ENCODE peak calls at places on chromosomes 12 and 14, in four cellular contexts. E, J, W and K are unnamed samples.

GRCh38 chr12:120980800-120981368 is 2.5 kb downstream of the HNF1A start:
- DNase-seq in E (no peak), J (no peak), W (no peak), K (no peak)

GRCh38 chr12:81086342-81086741 is 8.5 kb downstream of the ACSS3 start:
- DNase-seq in E (no peak), J (no peak), W (peak), K (no peak)

GRCh38 chr12:119772431-119772830 is 104.5 kb downstream of the PRKAB1 start:
- DNase-seq in E (no peak), J (no peak), W (no peak), K (no peak)

GRCh38 chr14:75459099-75459741 is 31.4 kb downstream of the JDP2 start:
- DNase-seq in E (no peak), J (no peak), W (no peak), K (no peak)

GRCh38 chr14:91063119-91063518 is 2.7 kb upstream of the RPS6KA5 start:
- DNase-seq in E (no peak), J (peak), W (peak), K (no peak)

GRCh38 chr14:102581193-102581592 is 11.3 kb upstream of the RCOR1 start:
- DNase-seq in E (no peak), J (no peak), W (no peak), K (no peak)

GRCh38 chr12:2319747-2320146 is 267.0 kb downstream of the CACNA1C start:
- DNase-seq in E (no peak), J (no peak), W (no peak), K (no peak)

GRCh38 chr12:67442347-67442841 is 173.2 kb downstream of the CAND1 start:
- DNase-seq in E (no peak), J (no peak), W (no peak), K (peak)

GRCh38 chr12:75705749-75706719 is 194.6 kb upstream of the KRR1 start:
- DNase-seq in E (peak), J (no peak), W (no peak), K (peak)

GRCh38 chr12:104672096-104672445 is 215.3 kb downstream of the CHST11 start:
- DNase-seq in E (no peak), J (no peak), W (no peak), K (no peak)

GRCh38 chr12:57729321-57729844 is 9.2 kb downstream of the AGAP2 start:
- DNase-seq in E (no peak), J (no peak), W (no peak), K (no peak)

GRCh38 chr14:77302926-77303325 is 17.8 kb downstream of the POMT2 start:
- DNase-seq in E (peak), J (no peak), W (peak), K (no peak)

GRCh38 chr14:77296906-77297305 is 23.8 kb downstream of the POMT2 start:
- DNase-seq in E (no peak), J (no peak), W (no peak), K (no peak)

GRCh38 chr14:77299776-77300175 is 20.9 kb downstream of the POMT2 start:
- DNase-seq in E (no peak), J (no peak), W (no peak), K (no peak)

GRCh38 chr14:77303417-77304156 is 17.1 kb downstream of the POMT2 start:
- DNase-seq in E (peak), J (no peak), W (peak), K (no peak)

GRCh38 chr14:77301103-77301502 is 19.6 kb downstream of the POMT2 start:
- DNase-seq in E (peak), J (no peak), W (peak), K (peak)
- TF ChIP-seq FOXM1 in E (no peak), J (no peak), W (no peak), K (no peak)

GRCh38 chr14:85336817-85337216 is 193.1 kb upstream of the FLRT2 start:
- DNase-seq in E (no peak), J (no peak), W (no peak), K (no peak)

GRCh38 chr14:85336257-85336656 is 193.7 kb upstream of the FLRT2 start:
- DNase-seq in E (no peak), J (no peak), W (no peak), K (no peak)

GRCh38 chr14:85332401-85332800 is 197.5 kb upstream of the FLRT2 start:
- DNase-seq in E (no peak), J (no peak), W (no peak), K (no peak)

GRCh38 chr14:85334316-85334715 is 195.6 kb upstream of the FLRT2 start:
- DNase-seq in E (no peak), J (no peak), W (no peak), K (no peak)

DNA sequence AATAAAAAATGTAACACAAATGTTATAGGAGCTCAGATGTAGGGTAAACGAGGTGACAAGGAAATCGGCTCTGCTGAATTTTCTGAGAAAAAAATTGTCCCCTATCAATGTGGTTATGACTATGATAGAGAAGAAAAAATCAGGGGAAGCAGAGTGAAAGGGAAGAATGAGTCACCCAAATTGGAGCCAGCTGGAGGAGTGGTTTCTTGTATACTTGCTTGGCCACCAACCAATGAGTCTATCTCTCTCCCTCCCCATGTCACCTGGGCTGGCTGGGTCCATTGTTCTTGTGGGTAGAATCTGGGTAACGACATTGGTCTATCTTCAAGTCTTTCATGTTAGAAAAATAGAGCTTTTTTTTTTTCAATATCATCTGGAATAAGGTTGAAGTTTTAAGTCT is 196.6 kb upstream of the FLRT2 start:
- DNase-seq in E (no peak), J (no peak), W (no peak), K (no peak)
- TF ChIP-seq SP1 in E (no peak), J (no peak), W (no peak), K (no peak)

DNA sequence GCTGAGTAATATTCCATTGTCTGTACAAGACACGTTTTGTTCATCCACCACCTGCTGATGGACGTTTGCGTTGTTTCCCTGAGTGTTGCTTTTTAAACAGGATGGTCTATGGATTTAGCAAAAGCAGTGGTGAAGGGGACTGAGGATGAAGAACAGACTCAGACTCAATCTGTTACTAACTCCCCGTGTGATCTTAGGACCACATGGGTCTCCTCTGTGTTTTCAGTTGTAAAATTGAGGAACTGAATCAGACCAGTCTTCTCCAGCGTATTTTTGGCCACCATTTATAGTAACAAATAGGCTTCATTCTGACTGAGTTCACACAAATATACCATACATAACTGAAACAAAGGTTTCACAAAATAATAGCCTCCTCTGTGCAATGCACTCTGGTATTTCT is 85.6 kb downstream of the FOXN3 start:
- DNase-seq in E (no peak), J (peak), W (no peak), K (no peak)
- TF ChIP-seq FOXM1 in E (no peak), J (peak), W (no peak), K (no peak)

GRCh38 chr14:95522556-95522955 is 6.1 kb upstream of the SYNE3 start:
- DNase-seq in E (no peak), J (no peak), W (no peak), K (no peak)
- TF ChIP-seq SP1 in E (no peak), J (no peak), W (no peak), K (no peak)